ENCODE peak calls at places on chromosomes 13 and 19, in nine cellular contexts. One of them, this sample, is unnamed.

GRCh38 chr13:102317593-102317992 is 84.3 kb downstream of the FGF14 start:
- DNase-seq in right cardiac atrium: peak; percentile 94
- DNase-seq in fibroblast of lung: peak; percentile 61
- DNase-seq in neural progenitor cell: no peak
- DNase-seq in IMR-90: peak; percentile 8
- DNase-seq in colonic mucosa: peak; percentile 55
- DNase-seq in A549: no peak
- DNase-seq in uterus: peak; percentile 94
- DNase-seq in CD8-positive, alpha-beta T cell: no peak
- DNase-seq in this sample: peak; percentile 44

GRCh38 chr19:2050349-2050990 is 574 bp downstream of the MKNK2 start:
- DNase-seq in right cardiac atrium: no peak
- DNase-seq in fibroblast of lung: no peak
- DNase-seq in neural progenitor cell: peak; percentile 64
- DNase-seq in IMR-90: no peak
- DNase-seq in colonic mucosa: no peak
- DNase-seq in A549: no peak
- DNase-seq in uterus: no peak
- DNase-seq in CD8-positive, alpha-beta T cell: no peak
- DNase-seq in this sample: no peak

GRCh38 chr13:105346141-105346766 is 1189.2 kb downstream of the EFNB2 start:
- DNase-seq in right cardiac atrium: no peak
- DNase-seq in fibroblast of lung: peak; percentile 94
- DNase-seq in neural progenitor cell: no peak
- DNase-seq in IMR-90: peak; percentile 90
- DNase-seq in colonic mucosa: no peak
- DNase-seq in A549: peak; percentile 3
- DNase-seq in uterus: no peak
- DNase-seq in CD8-positive, alpha-beta T cell: no peak
- DNase-seq in this sample: peak; percentile 92

GRCh38 chr19:6276447-6276846 is 3.3 kb downstream of the MLLT1 start:
- DNase-seq in right cardiac atrium: peak; percentile 88
- DNase-seq in fibroblast of lung: peak; percentile 88
- DNase-seq in neural progenitor cell: no peak
- DNase-seq in IMR-90: peak; percentile 55
- DNase-seq in colonic mucosa: peak; percentile 53
- DNase-seq in A549: no peak
- DNase-seq in uterus: peak; percentile 81
- DNase-seq in CD8-positive, alpha-beta T cell: no peak
- DNase-seq in this sample: peak; percentile 80

GRCh38 chr19:32570081-32570785 is 10.8 kb upstream of the PDCD5 start:
- DNase-seq in right cardiac atrium: no peak
- DNase-seq in fibroblast of lung: peak; percentile 25
- DNase-seq in neural progenitor cell: peak; percentile 81
- DNase-seq in IMR-90: peak; percentile 57
- DNase-seq in colonic mucosa: peak; percentile 47
- DNase-seq in A549: peak; percentile 70
- DNase-seq in uterus: peak; percentile 46
- DNase-seq in CD8-positive, alpha-beta T cell: peak; percentile 60
- DNase-seq in this sample: peak; percentile 6

GRCh38 chr19:11848594-11849263 is at the start of gene ZNF439:
- DNase-seq in right cardiac atrium: peak; percentile 97
- DNase-seq in fibroblast of lung: peak; percentile 68
- DNase-seq in neural progenitor cell: peak; percentile 80
- DNase-seq in IMR-90: peak; percentile 71
- DNase-seq in colonic mucosa: peak; percentile 98
- DNase-seq in A549: no peak
- DNase-seq in uterus: peak; percentile 82
- DNase-seq in CD8-positive, alpha-beta T cell: peak; percentile 83
- DNase-seq in this sample: peak; percentile 44

GRCh38 chr19:46975918-46976782 is 43.5 kb upstream of the NPAS1 start:
- DNase-seq in right cardiac atrium: peak; percentile 99
- DNase-seq in fibroblast of lung: peak; percentile 100
- DNase-seq in neural progenitor cell: peak; percentile 84
- DNase-seq in IMR-90: peak; percentile 93
- DNase-seq in colonic mucosa: peak; percentile 73
- DNase-seq in A549: no peak
- DNase-seq in uterus: peak; percentile 93
- DNase-seq in CD8-positive, alpha-beta T cell: no peak
- DNase-seq in this sample: peak; percentile 99

GRCh38 chr19:45468159-45468651 is 409 bp downstream of the FOSB start:
- DNase-seq in right cardiac atrium: peak; percentile 73
- DNase-seq in fibroblast of lung: no peak
- DNase-seq in neural progenitor cell: peak; percentile 68
- DNase-seq in IMR-90: no peak
- DNase-seq in colonic mucosa: peak; percentile 49
- DNase-seq in A549: no peak
- DNase-seq in uterus: peak; percentile 47
- DNase-seq in CD8-positive, alpha-beta T cell: peak; percentile 55
- DNase-seq in this sample: no peak

GRCh38 chr13:102328909-102329308 is 72.9 kb downstream of the FGF14 start:
- DNase-seq in right cardiac atrium: no peak
- DNase-seq in fibroblast of lung: no peak
- DNase-seq in neural progenitor cell: no peak
- DNase-seq in IMR-90: no peak
- DNase-seq in colonic mucosa: no peak
- DNase-seq in A549: no peak
- DNase-seq in uterus: no peak
- DNase-seq in CD8-positive, alpha-beta T cell: no peak
- DNase-seq in this sample: no peak

GRCh38 chr13:25490236-25490635 is 118.5 kb downstream of the ATP8A2 start:
- DNase-seq in right cardiac atrium: no peak
- DNase-seq in fibroblast of lung: no peak
- DNase-seq in neural progenitor cell: no peak
- DNase-seq in IMR-90: no peak
- DNase-seq in colonic mucosa: no peak
- DNase-seq in A549: no peak
- DNase-seq in uterus: no peak
- DNase-seq in CD8-positive, alpha-beta T cell: no peak
- DNase-seq in this sample: no peak

GRCh38 chr19:53865918-53866696 is 1.6 kb upstream of the MYADM start:
- DNase-seq in right cardiac atrium: peak; percentile 95
- DNase-seq in fibroblast of lung: peak; percentile 66
- DNase-seq in neural progenitor cell: peak; percentile 91
- DNase-seq in IMR-90: peak; percentile 39
- DNase-seq in colonic mucosa: peak; percentile 82
- DNase-seq in A549: peak; percentile 78
- DNase-seq in uterus: peak; percentile 82
- DNase-seq in CD8-positive, alpha-beta T cell: peak; percentile 75
- DNase-seq in this sample: no peak

GRCh38 chr13:25588336-25589060 is 216.7 kb downstream of the ATP8A2 start:
- DNase-seq in right cardiac atrium: no peak
- DNase-seq in fibroblast of lung: no peak
- DNase-seq in neural progenitor cell: no peak
- DNase-seq in IMR-90: no peak
- DNase-seq in colonic mucosa: no peak
- DNase-seq in A549: no peak
- DNase-seq in uterus: no peak
- DNase-seq in CD8-positive, alpha-beta T cell: no peak
- DNase-seq in this sample: no peak

GRCh38 chr13:42049454-42049780 is 969 bp downstream of the DGKH start:
- DNase-seq in right cardiac atrium: no peak
- DNase-seq in fibroblast of lung: no peak
- DNase-seq in neural progenitor cell: no peak
- DNase-seq in IMR-90: no peak
- DNase-seq in colonic mucosa: no peak
- DNase-seq in A549: no peak
- DNase-seq in uterus: no peak
- DNase-seq in CD8-positive, alpha-beta T cell: no peak
- DNase-seq in this sample: no peak

GRCh38 chr13:76000131-76000530 is 364.0 kb downstream of the LMO7 start:
- DNase-seq in right cardiac atrium: no peak
- DNase-seq in fibroblast of lung: no peak
- DNase-seq in neural progenitor cell: no peak
- DNase-seq in IMR-90: no peak
- DNase-seq in colonic mucosa: no peak
- DNase-seq in A549: no peak
- DNase-seq in uterus: no peak
- DNase-seq in CD8-positive, alpha-beta T cell: no peak
- DNase-seq in this sample: no peak

GRCh38 chr13:99639126-99639525 is 137.9 kb downstream of the TM9SF2 start:
- DNase-seq in right cardiac atrium: no peak
- DNase-seq in fibroblast of lung: no peak
- DNase-seq in neural progenitor cell: no peak
- DNase-seq in IMR-90: no peak
- DNase-seq in colonic mucosa: no peak
- DNase-seq in A549: no peak
- DNase-seq in uterus: no peak
- DNase-seq in CD8-positive, alpha-beta T cell: no peak
- DNase-seq in this sample: no peak

GRCh38 chr19:5627395-5627904 is 4.6 kb downstream of the SAFB start:
- DNase-seq in right cardiac atrium: peak; percentile 73
- DNase-seq in fibroblast of lung: peak; percentile 45
- DNase-seq in neural progenitor cell: peak; percentile 19
- DNase-seq in IMR-90: peak; percentile 72
- DNase-seq in colonic mucosa: peak; percentile 56
- DNase-seq in A549: no peak
- DNase-seq in uterus: no peak
- DNase-seq in CD8-positive, alpha-beta T cell: no peak
- DNase-seq in this sample: peak; percentile 26

GRCh38 chr13:41306271-41307150 is 4.6 kb upstream of the NAA16 start:
- DNase-seq in right cardiac atrium: no peak
- DNase-seq in fibroblast of lung: peak; percentile 46
- DNase-seq in neural progenitor cell: no peak
- DNase-seq in IMR-90: peak; percentile 34
- DNase-seq in colonic mucosa: no peak
- DNase-seq in A549: no peak
- DNase-seq in uterus: no peak
- DNase-seq in CD8-positive, alpha-beta T cell: no peak
- DNase-seq in this sample: peak; percentile 37

GRCh38 chr13:21549633-21550032 is 54.3 kb downstream of the MICU2 start:
- DNase-seq in right cardiac atrium: no peak
- DNase-seq in fibroblast of lung: peak; percentile 53
- DNase-seq in neural progenitor cell: no peak
- DNase-seq in IMR-90: no peak
- DNase-seq in colonic mucosa: no peak
- DNase-seq in A549: no peak
- DNase-seq in uterus: no peak
- DNase-seq in CD8-positive, alpha-beta T cell: no peak
- DNase-seq in this sample: peak; percentile 36

GRCh38 chr19:47111081-47111589 is 2.4 kb downstream of the ZC3H4 start:
- DNase-seq in right cardiac atrium: peak; percentile 74
- DNase-seq in fibroblast of lung: no peak
- DNase-seq in neural progenitor cell: peak; percentile 34
- DNase-seq in IMR-90: no peak
- DNase-seq in colonic mucosa: peak; percentile 36
- DNase-seq in A549: no peak
- DNase-seq in uterus: no peak
- DNase-seq in CD8-positive, alpha-beta T cell: peak; percentile 51
- DNase-seq in this sample: no peak

GRCh38 chr19:12623361-12624031 is 12.8 kb downstream of the ZNF791 start:
- DNase-seq in right cardiac atrium: no peak
- DNase-seq in fibroblast of lung: peak; percentile 34
- DNase-seq in neural progenitor cell: no peak
- DNase-seq in IMR-90: peak; percentile 47
- DNase-seq in colonic mucosa: no peak
- DNase-seq in A549: no peak
- DNase-seq in uterus: no peak
- DNase-seq in CD8-positive, alpha-beta T cell: no peak
- DNase-seq in this sample: peak; percentile 16

GRCh38 chr13:98575009-98575866 is 1.7 kb downstream of the STK24 start:
- DNase-seq in right cardiac atrium: no peak
- DNase-seq in fibroblast of lung: peak; percentile 54
- DNase-seq in neural progenitor cell: peak; percentile 29
- DNase-seq in IMR-90: no peak
- DNase-seq in colonic mucosa: no peak
- DNase-seq in A549: no peak
- DNase-seq in uterus: no peak
- DNase-seq in CD8-positive, alpha-beta T cell: no peak
- DNase-seq in this sample: peak; percentile 44
- H3K27ac ChIP-seq in right cardiac atrium: peak overlapping the region; percentile 15
- H3K27ac ChIP-seq in fibroblast of lung: peak overlapping the region; percentile 83
- H3K27ac ChIP-seq in neural progenitor cell: peak overlapping the region; percentile 82
- H3K27ac ChIP-seq in IMR-90: peak overlapping the region; percentile 73
- H3K27ac ChIP-seq in colonic mucosa: peak overlapping the region; percentile 93
- H3K27ac ChIP-seq in A549: peak overlapping the region; percentile 99
- H3K27ac ChIP-seq in uterus: peak overlapping the region; percentile 99
- H3K27ac ChIP-seq in CD8-positive, alpha-beta T cell: peak overlapping the region; percentile 64
- H3K27ac ChIP-seq in this sample: peak overlapping the region; percentile 67

DNA sequence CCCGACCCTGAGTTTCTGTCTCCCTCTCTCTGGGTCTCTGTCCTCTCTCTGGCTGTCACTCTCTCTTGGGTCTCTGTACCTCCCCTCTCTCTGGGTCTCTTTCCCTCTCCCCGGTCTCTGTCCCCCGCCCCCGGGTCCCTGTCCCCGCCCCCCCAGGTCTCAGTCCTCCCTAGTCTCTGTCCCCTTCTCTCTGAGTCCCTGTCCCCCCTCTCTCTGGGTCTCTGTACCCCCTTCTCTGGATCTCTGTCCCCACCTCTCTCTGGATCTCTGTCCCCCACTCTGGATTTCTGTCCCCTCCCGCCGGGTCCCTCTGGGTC is 2.3 kb upstream of the FTL start:
- DNase-seq in right cardiac atrium: no peak
- DNase-seq in fibroblast of lung: no peak
- DNase-seq in neural progenitor cell: no peak
- DNase-seq in IMR-90: no peak
- DNase-seq in colonic mucosa: no peak
- DNase-seq in A549: peak; percentile 50
- DNase-seq in uterus: no peak
- DNase-seq in CD8-positive, alpha-beta T cell: no peak
- DNase-seq in this sample: no peak
- H3K27ac ChIP-seq in right cardiac atrium: peak overlapping the region; percentile 41
- H3K27ac ChIP-seq in fibroblast of lung: no peak overlapping the region
- H3K27ac ChIP-seq in neural progenitor cell: peak overlapping the region; percentile 85
- H3K27ac ChIP-seq in IMR-90: peak overlapping the region; percentile 96
- H3K27ac ChIP-seq in colonic mucosa: peak overlapping the region; percentile 76
- H3K27ac ChIP-seq in A549: peak overlapping the region; percentile 92
- H3K27ac ChIP-seq in uterus: peak overlapping the region; percentile 99
- H3K27ac ChIP-seq in CD8-positive, alpha-beta T cell: peak overlapping the region; percentile 44
- H3K27ac ChIP-seq in this sample: peak overlapping the region; percentile 98

DNA sequence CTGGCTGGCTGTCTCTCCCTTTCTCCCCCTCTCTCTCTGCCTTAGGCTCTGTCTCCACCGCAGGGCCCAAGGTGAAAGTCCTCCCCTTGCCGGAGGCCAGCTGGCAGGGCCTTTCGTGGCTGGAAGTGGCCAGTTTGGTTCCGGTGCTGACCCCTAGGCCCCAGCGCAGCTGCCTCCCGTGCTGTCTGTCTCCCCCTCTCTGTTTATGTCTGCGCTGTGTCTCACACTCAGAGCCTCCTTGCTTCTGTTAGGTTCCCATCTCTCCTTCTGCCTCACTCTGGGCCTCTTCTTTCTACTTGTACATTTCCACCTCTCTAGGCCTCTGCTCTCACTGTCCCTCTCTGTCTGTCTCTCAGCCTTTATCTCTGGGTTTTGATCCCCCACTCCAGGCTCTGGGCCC is 13.1 kb downstream of the CCDC97 start:
- DNase-seq in right cardiac atrium: peak; percentile 87
- DNase-seq in fibroblast of lung: peak; percentile 77
- DNase-seq in neural progenitor cell: no peak
- DNase-seq in IMR-90: peak; percentile 92
- DNase-seq in colonic mucosa: no peak
- DNase-seq in A549: no peak
- DNase-seq in uterus: peak; percentile 76
- DNase-seq in CD8-positive, alpha-beta T cell: no peak
- DNase-seq in this sample: peak; percentile 68
- H3K27ac ChIP-seq in right cardiac atrium: peak overlapping the region; percentile 80
- H3K27ac ChIP-seq in fibroblast of lung: peak overlapping the region; percentile 97
- H3K27ac ChIP-seq in neural progenitor cell: no peak overlapping the region
- H3K27ac ChIP-seq in IMR-90: peak overlapping the region; percentile 93
- H3K27ac ChIP-seq in colonic mucosa: peak overlapping the region; percentile 71
- H3K27ac ChIP-seq in A549: peak overlapping the region; percentile 81
- H3K27ac ChIP-seq in uterus: peak overlapping the region; percentile 96
- H3K27ac ChIP-seq in CD8-positive, alpha-beta T cell: no peak overlapping the region
- H3K27ac ChIP-seq in this sample: peak overlapping the region; percentile 100

GRCh38 chr19:29971002-29971401 is 29.0 kb downstream of the URI1 start:
- DNase-seq in right cardiac atrium: no peak
- DNase-seq in fibroblast of lung: no peak
- DNase-seq in neural progenitor cell: no peak
- DNase-seq in IMR-90: no peak
- DNase-seq in colonic mucosa: no peak
- DNase-seq in A549: no peak
- DNase-seq in uterus: no peak
- DNase-seq in CD8-positive, alpha-beta T cell: no peak
- DNase-seq in this sample: no peak
- H3K27ac ChIP-seq in right cardiac atrium: no peak overlapping the region
- H3K27ac ChIP-seq in fibroblast of lung: no peak overlapping the region
- H3K27ac ChIP-seq in neural progenitor cell: no peak overlapping the region
- H3K27ac ChIP-seq in IMR-90: no peak overlapping the region
- H3K27ac ChIP-seq in colonic mucosa: no peak overlapping the region
- H3K27ac ChIP-seq in A549: no peak overlapping the region
- H3K27ac ChIP-seq in uterus: no peak overlapping the region
- H3K27ac ChIP-seq in CD8-positive, alpha-beta T cell: no peak overlapping the region
- H3K27ac ChIP-seq in this sample: no peak overlapping the region